ENCODE peak calls at places on chromosomes 1 and 21, in six cellular contexts. One of them, this sample, is unnamed.

GRCh38 chr21:41899431-41900202 is 20.5 kb upstream of the PRDM15 start:
- DNase-seq in psoas muscle: no peak
- DNase-seq in dorsolateral prefrontal cortex: no peak
- DNase-seq in pancreas: no peak
- DNase-seq in tibial artery: no peak
- DNase-seq in cardiac muscle cell: no peak
- DNase-seq in this sample: no peak

GRCh38 chr1:6389971-6390370 is 3.6 kb downstream of the ACOT7 start:
- DNase-seq in psoas muscle: no peak
- DNase-seq in dorsolateral prefrontal cortex: no peak
- DNase-seq in pancreas: no peak
- DNase-seq in tibial artery: no peak
- DNase-seq in cardiac muscle cell: no peak
- DNase-seq in this sample: no peak

GRCh38 chr1:234997201-234998173 is 131.2 kb downstream of the TOMM20 start:
- DNase-seq in psoas muscle: peak; percentile 100
- DNase-seq in dorsolateral prefrontal cortex: peak; percentile 98
- DNase-seq in pancreas: peak; percentile 82
- DNase-seq in tibial artery: peak; percentile 100
- DNase-seq in cardiac muscle cell: peak; percentile 64
- DNase-seq in this sample: peak; percentile 94

GRCh38 chr1:171948491-171948890 is 107.2 kb downstream of the DNM3 start:
- DNase-seq in psoas muscle: no peak
- DNase-seq in dorsolateral prefrontal cortex: no peak
- DNase-seq in pancreas: no peak
- DNase-seq in tibial artery: no peak
- DNase-seq in cardiac muscle cell: no peak
- DNase-seq in this sample: peak; percentile 9

GRCh38 chr1:220325306-220325995 is 53.2 kb upstream of the RAB3GAP2 start:
- DNase-seq in psoas muscle: no peak
- DNase-seq in dorsolateral prefrontal cortex: no peak
- DNase-seq in pancreas: no peak
- DNase-seq in tibial artery: no peak
- DNase-seq in cardiac muscle cell: no peak
- DNase-seq in this sample: no peak

GRCh38 chr1:61391730-61392129 is 309.4 kb downstream of the NFIA start:
- DNase-seq in psoas muscle: no peak
- DNase-seq in dorsolateral prefrontal cortex: no peak
- DNase-seq in pancreas: no peak
- DNase-seq in tibial artery: no peak
- DNase-seq in cardiac muscle cell: no peak
- DNase-seq in this sample: no peak

GRCh38 chr1:71080178-71080781 is 555 bp downstream of the ZRANB2 start:
- DNase-seq in psoas muscle: no peak
- DNase-seq in dorsolateral prefrontal cortex: no peak
- DNase-seq in pancreas: no peak
- DNase-seq in tibial artery: no peak
- DNase-seq in cardiac muscle cell: peak; percentile 58
- DNase-seq in this sample: peak; percentile 5

GRCh38 chr1:44630116-44630515 is 44.2 kb downstream of the TMEM53 start:
- DNase-seq in psoas muscle: no peak
- DNase-seq in dorsolateral prefrontal cortex: no peak
- DNase-seq in pancreas: no peak
- DNase-seq in tibial artery: no peak
- DNase-seq in cardiac muscle cell: no peak
- DNase-seq in this sample: no peak

GRCh38 chr1:89780721-89781120 is 40.1 kb upstream of the LRRC8D start:
- DNase-seq in psoas muscle: no peak
- DNase-seq in dorsolateral prefrontal cortex: no peak
- DNase-seq in pancreas: no peak
- DNase-seq in tibial artery: no peak
- DNase-seq in cardiac muscle cell: no peak
- DNase-seq in this sample: no peak

DNA sequence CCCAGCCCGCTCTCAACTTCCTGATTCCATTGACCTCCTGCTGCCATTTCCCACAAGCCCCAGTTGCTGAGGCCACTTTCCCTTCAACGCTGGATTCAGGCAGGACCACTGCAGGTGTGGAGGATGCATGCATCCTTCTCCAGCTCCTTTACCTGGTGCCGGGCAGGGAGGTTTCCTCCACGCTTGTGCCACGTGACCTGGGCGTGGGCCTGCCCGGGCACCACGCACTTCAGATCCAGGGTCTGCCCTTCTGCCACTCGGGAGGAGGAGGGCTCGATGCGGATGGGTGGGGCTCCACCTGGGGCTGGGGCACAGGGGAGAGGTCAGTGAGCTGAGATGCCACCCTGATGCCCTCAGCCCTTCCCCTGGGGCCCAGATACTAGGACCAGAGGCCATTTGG is 31.9 kb downstream of the LDLRAD2 start:
- DNase-seq in psoas muscle: no peak
- DNase-seq in dorsolateral prefrontal cortex: no peak
- DNase-seq in pancreas: no peak
- DNase-seq in tibial artery: no peak
- DNase-seq in cardiac muscle cell: no peak
- DNase-seq in this sample: no peak
- H3K4me3 ChIP-seq in psoas muscle: no peak overlapping the region
- H3K4me3 ChIP-seq in dorsolateral prefrontal cortex: no peak overlapping the region
- H3K4me3 ChIP-seq in pancreas: no peak overlapping the region
- H3K4me3 ChIP-seq in tibial artery: no peak overlapping the region
- H3K4me3 ChIP-seq in cardiac muscle cell: no peak overlapping the region
- H3K4me3 ChIP-seq in this sample: no peak overlapping the region

DNA sequence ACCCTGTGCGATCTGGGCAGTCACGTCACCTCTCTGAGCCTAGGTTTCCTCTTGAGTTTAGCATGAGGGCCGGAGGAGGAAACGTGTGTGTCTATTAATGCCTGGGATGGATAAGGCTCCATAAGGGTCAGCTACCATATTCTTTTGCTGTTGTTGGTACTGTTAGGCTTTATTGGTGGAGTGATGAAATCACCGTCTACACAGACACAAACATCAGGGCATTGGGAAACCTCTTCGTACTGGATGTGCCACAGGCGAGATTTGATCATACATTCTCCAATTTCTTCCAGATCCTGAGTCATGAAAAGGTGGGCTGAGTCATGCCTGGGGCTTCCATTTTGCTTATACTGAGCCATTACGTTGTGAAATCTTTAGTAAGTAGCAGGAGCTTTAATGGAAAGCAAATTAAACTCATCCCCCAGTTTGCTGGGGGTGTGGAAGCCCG is 24.9 kb upstream of the GRHL3 start:
- DNase-seq in psoas muscle: peak; percentile 48
- DNase-seq in dorsolateral prefrontal cortex: no peak
- DNase-seq in pancreas: no peak
- DNase-seq in tibial artery: peak; percentile 79
- DNase-seq in cardiac muscle cell: no peak
- DNase-seq in this sample: no peak
- H3K4me3 ChIP-seq in psoas muscle: no peak overlapping the region
- H3K4me3 ChIP-seq in dorsolateral prefrontal cortex: no peak overlapping the region
- H3K4me3 ChIP-seq in pancreas: no peak overlapping the region
- H3K4me3 ChIP-seq in tibial artery: no peak overlapping the region
- H3K4me3 ChIP-seq in cardiac muscle cell: no peak overlapping the region
- H3K4me3 ChIP-seq in this sample: no peak overlapping the region

GRCh38 chr1:200890818-200891773 is 3.6 kb upstream of the INAVA start:
- DNase-seq in psoas muscle: no peak
- DNase-seq in dorsolateral prefrontal cortex: peak; percentile 29
- DNase-seq in pancreas: peak; percentile 44
- DNase-seq in tibial artery: no peak
- DNase-seq in cardiac muscle cell: peak; percentile 78
- DNase-seq in this sample: peak; percentile 70

GRCh38 chr1:200892546-200892945 is 2.2 kb upstream of the INAVA start:
- DNase-seq in psoas muscle: no peak
- DNase-seq in dorsolateral prefrontal cortex: no peak
- DNase-seq in pancreas: no peak
- DNase-seq in tibial artery: no peak
- DNase-seq in cardiac muscle cell: no peak
- DNase-seq in this sample: peak; percentile 26

GRCh38 chr1:200892958-200893357 is 1.7 kb upstream of the INAVA start:
- DNase-seq in psoas muscle: no peak
- DNase-seq in dorsolateral prefrontal cortex: no peak
- DNase-seq in pancreas: no peak
- DNase-seq in tibial artery: no peak
- DNase-seq in cardiac muscle cell: no peak
- DNase-seq in this sample: no peak

GRCh38 chr1:200893411-200893901 is 1.2 kb upstream of the INAVA start:
- DNase-seq in psoas muscle: no peak
- DNase-seq in dorsolateral prefrontal cortex: no peak
- DNase-seq in pancreas: no peak
- DNase-seq in tibial artery: no peak
- DNase-seq in cardiac muscle cell: no peak
- DNase-seq in this sample: no peak

GRCh38 chr1:200891774-200892157 is 2.9 kb upstream of the INAVA start:
- DNase-seq in psoas muscle: no peak
- DNase-seq in dorsolateral prefrontal cortex: no peak
- DNase-seq in pancreas: no peak
- DNase-seq in tibial artery: no peak
- DNase-seq in cardiac muscle cell: peak; percentile 24
- DNase-seq in this sample: peak; percentile 76
- H3K4me3 ChIP-seq in psoas muscle: peak overlapping the region; percentile 58
- H3K4me3 ChIP-seq in dorsolateral prefrontal cortex: peak overlapping the region; percentile 48
- H3K4me3 ChIP-seq in pancreas: no peak overlapping the region
- H3K4me3 ChIP-seq in tibial artery: peak overlapping the region; percentile 54
- H3K4me3 ChIP-seq in cardiac muscle cell: peak overlapping the region; percentile 54
- H3K4me3 ChIP-seq in this sample: peak overlapping the region; percentile 75

GRCh38 chr1:1233567-1233892 is 1.5 kb downstream of the B3GALT6 start:
- DNase-seq in psoas muscle: no peak
- DNase-seq in dorsolateral prefrontal cortex: no peak
- DNase-seq in pancreas: no peak
- DNase-seq in tibial artery: no peak
- DNase-seq in cardiac muscle cell: no peak
- DNase-seq in this sample: no peak
- H3K4me3 ChIP-seq in psoas muscle: peak overlapping the region; percentile 57
- H3K4me3 ChIP-seq in dorsolateral prefrontal cortex: no peak overlapping the region
- H3K4me3 ChIP-seq in pancreas: no peak overlapping the region
- H3K4me3 ChIP-seq in tibial artery: no peak overlapping the region
- H3K4me3 ChIP-seq in cardiac muscle cell: no peak overlapping the region
- H3K4me3 ChIP-seq in this sample: no peak overlapping the region

GRCh38 chr1:12067900-12068821 is 5.1 kb downstream of the TNFRSF8 start:
- DNase-seq in psoas muscle: no peak
- DNase-seq in dorsolateral prefrontal cortex: no peak
- DNase-seq in pancreas: no peak
- DNase-seq in tibial artery: no peak
- DNase-seq in cardiac muscle cell: peak; percentile 57
- DNase-seq in this sample: peak; percentile 61

GRCh38 chr1:12063141-12064072 is at the start of gene TNFRSF8:
- DNase-seq in psoas muscle: no peak
- DNase-seq in dorsolateral prefrontal cortex: no peak
- DNase-seq in pancreas: no peak
- DNase-seq in tibial artery: no peak
- DNase-seq in cardiac muscle cell: peak; percentile 17
- DNase-seq in this sample: no peak

GRCh38 chr1:12069616-12070244 is 6.6 kb downstream of the TNFRSF8 start:
- DNase-seq in psoas muscle: no peak
- DNase-seq in dorsolateral prefrontal cortex: no peak
- DNase-seq in pancreas: no peak
- DNase-seq in tibial artery: no peak
- DNase-seq in cardiac muscle cell: no peak
- DNase-seq in this sample: no peak

GRCh38 chr1:12064073-12064969 is 1.2 kb downstream of the TNFRSF8 start:
- DNase-seq in psoas muscle: no peak
- DNase-seq in dorsolateral prefrontal cortex: no peak
- DNase-seq in pancreas: no peak
- DNase-seq in tibial artery: no peak
- DNase-seq in cardiac muscle cell: no peak
- DNase-seq in this sample: no peak

DNA sequence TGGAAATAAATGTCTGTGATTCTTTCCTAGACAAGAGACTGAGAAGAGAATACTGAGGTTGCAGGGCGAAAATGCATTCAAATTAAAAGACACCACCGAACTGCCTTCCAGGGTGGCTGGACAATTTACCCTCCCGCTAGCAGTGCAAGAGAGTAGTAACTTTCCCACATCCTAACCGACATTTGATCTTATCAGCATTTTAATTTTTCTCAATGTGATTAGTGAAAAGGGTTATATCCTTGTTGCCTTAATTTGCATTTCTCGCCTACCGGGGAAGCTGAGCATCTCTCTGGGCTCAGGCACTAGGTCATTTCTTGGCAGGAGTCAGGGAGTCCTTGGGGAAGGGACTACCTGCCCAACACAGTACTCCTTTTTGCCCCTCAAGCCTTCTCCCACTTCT is 2.8 kb downstream of the TNFRSF8 start:
- DNase-seq in psoas muscle: no peak
- DNase-seq in dorsolateral prefrontal cortex: no peak
- DNase-seq in pancreas: no peak
- DNase-seq in tibial artery: no peak
- DNase-seq in cardiac muscle cell: no peak
- DNase-seq in this sample: no peak
- H3K4me3 ChIP-seq in psoas muscle: no peak overlapping the region
- H3K4me3 ChIP-seq in dorsolateral prefrontal cortex: no peak overlapping the region
- H3K4me3 ChIP-seq in pancreas: no peak overlapping the region
- H3K4me3 ChIP-seq in tibial artery: no peak overlapping the region
- H3K4me3 ChIP-seq in cardiac muscle cell: no peak overlapping the region
- H3K4me3 ChIP-seq in this sample: no peak overlapping the region

DNA sequence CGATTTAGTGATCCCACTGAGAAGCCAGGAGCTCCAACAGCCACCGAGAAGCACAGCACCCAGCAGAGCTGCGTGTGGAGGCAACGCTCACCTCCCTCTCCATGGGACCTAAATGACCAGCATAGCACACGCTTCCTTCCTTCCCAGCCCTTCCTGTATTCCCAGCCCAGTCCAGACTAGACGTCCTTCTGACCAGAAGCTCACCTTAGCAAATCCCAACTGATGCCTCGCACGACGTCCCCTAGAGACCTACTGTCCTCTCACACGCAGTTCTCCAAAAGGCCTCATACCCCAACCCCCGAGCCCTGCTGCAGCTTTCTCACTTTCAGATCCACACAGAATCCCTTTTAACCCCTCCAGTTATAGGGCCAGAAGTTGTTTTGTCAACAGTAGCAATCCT is 132.4 kb downstream of the SLC45A1 start:
- DNase-seq in psoas muscle: no peak
- DNase-seq in dorsolateral prefrontal cortex: no peak
- DNase-seq in pancreas: no peak
- DNase-seq in tibial artery: no peak
- DNase-seq in cardiac muscle cell: no peak
- DNase-seq in this sample: no peak
- H3K4me3 ChIP-seq in psoas muscle: no peak overlapping the region
- H3K4me3 ChIP-seq in dorsolateral prefrontal cortex: no peak overlapping the region
- H3K4me3 ChIP-seq in pancreas: no peak overlapping the region
- H3K4me3 ChIP-seq in tibial artery: no peak overlapping the region
- H3K4me3 ChIP-seq in cardiac muscle cell: no peak overlapping the region
- H3K4me3 ChIP-seq in this sample: no peak overlapping the region

DNA sequence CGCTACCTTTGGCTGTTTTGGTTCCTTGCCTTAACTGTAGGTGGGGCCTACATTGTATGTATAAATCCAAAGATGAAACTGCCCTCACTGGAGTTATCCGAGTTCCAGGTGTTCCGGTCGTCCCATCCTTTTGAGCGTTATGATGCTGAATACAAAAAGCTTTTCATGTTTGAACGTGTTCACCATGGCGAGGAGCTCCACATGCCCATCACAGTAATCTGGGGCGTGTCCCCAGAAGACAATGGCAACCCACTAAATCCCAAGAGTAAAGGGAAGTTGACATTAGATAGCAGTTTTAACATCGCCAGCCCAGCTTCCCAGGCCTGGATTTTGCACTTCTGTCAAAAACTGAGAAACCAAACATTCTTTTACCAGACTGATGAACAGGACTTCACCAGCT is 139.5 kb downstream of the TLR5 start:
- DNase-seq in psoas muscle: no peak
- DNase-seq in dorsolateral prefrontal cortex: no peak
- DNase-seq in pancreas: no peak
- DNase-seq in tibial artery: no peak
- DNase-seq in cardiac muscle cell: no peak
- DNase-seq in this sample: no peak
- H3K4me3 ChIP-seq in psoas muscle: no peak overlapping the region
- H3K4me3 ChIP-seq in dorsolateral prefrontal cortex: no peak overlapping the region
- H3K4me3 ChIP-seq in pancreas: no peak overlapping the region
- H3K4me3 ChIP-seq in tibial artery: no peak overlapping the region
- H3K4me3 ChIP-seq in cardiac muscle cell: no peak overlapping the region
- H3K4me3 ChIP-seq in this sample: no peak overlapping the region

GRCh38 chr1:40902634-40902897 is 40.4 kb upstream of the CITED4 start:
- DNase-seq in psoas muscle: no peak
- DNase-seq in dorsolateral prefrontal cortex: no peak
- DNase-seq in pancreas: no peak
- DNase-seq in tibial artery: no peak
- DNase-seq in cardiac muscle cell: no peak
- DNase-seq in this sample: no peak
- H3K4me3 ChIP-seq in psoas muscle: no peak overlapping the region
- H3K4me3 ChIP-seq in dorsolateral prefrontal cortex: no peak overlapping the region
- H3K4me3 ChIP-seq in pancreas: no peak overlapping the region
- H3K4me3 ChIP-seq in tibial artery: no peak overlapping the region
- H3K4me3 ChIP-seq in cardiac muscle cell: no peak overlapping the region
- H3K4me3 ChIP-seq in this sample: no peak overlapping the region